ENCODE peak calls at places on chromosomes 12 and 14, in ten cellular contexts. B, D, N, O, R, Q, V, K, L and H are unnamed samples.

GRCh38 chr12:116979109-116979508 is 68.4 kb downstream of the FBXW8 start:
- DNase-seq in B (no peak), Q (no peak), N (no peak), K (no peak), D (no peak), V (no peak), R (no peak), O (no peak), L (no peak), H (no peak)

GRCh38 chr12:20885116-20885515 is 74.6 kb downstream of the SLCO1B3 start:
- DNase-seq in B (no peak), V (no peak), Q (no peak), K (no peak), D (no peak), R (no peak), O (no peak), L (no peak), N (no peak), H (no peak)

GRCh38 chr14:105448706-105449111 is 25.9 kb upstream of the CRIP2 start:
- DNase-seq in L (no peak), V (no peak), N (peak; percentile 65), K (peak; percentile 74), R (peak; percentile 47), Q (peak; percentile 90), D (peak; percentile 88), B (peak; percentile 21), O (peak; percentile 78), H (no peak)

GRCh38 chr14:31025335-31026075 is at the start of gene AP4S1:
- DNase-seq in Q (peak; percentile 93), N (peak; percentile 50), O (peak; percentile 36), B (no peak), L (no peak), R (peak; percentile 36), K (peak; percentile 37), D (peak; percentile 71), V (peak; percentile 78), H (no peak)

GRCh38 chr12:121968880-121969279 is 50.5 kb downstream of the CFAP251 start:
- DNase-seq in L (no peak), V (no peak), R (no peak), Q (peak; percentile 82), B (no peak), K (no peak), O (no peak), D (no peak), N (peak; percentile 44), H (no peak)

GRCh38 chr12:39461059-39461458 is 18.1 kb upstream of the KIF21A start:
- DNase-seq in O (no peak), R (no peak), K (no peak), Q (no peak), V (no peak), B (no peak), L (no peak), D (no peak), N (no peak), H (no peak)

GRCh38 chr12:51409846-51410245 is 14.8 kb upstream of the SLC4A8 start:
- DNase-seq in L (no peak), Q (no peak), N (no peak), B (no peak), K (no peak), D (peak; percentile 21), O (no peak), R (no peak), V (no peak), H (peak; percentile 37)

GRCh38 chr12:86917121-86917520 is 660.9 kb upstream of the MGAT4C start:
- DNase-seq in D (peak; percentile 72), L (no peak), K (no peak), O (no peak), V (no peak), B (peak; percentile 9), R (no peak), N (no peak), Q (no peak), H (no peak)

GRCh38 chr12:19933924-19934323 is 434.4 kb upstream of the PDE3A start:
- DNase-seq in D (no peak), R (no peak), V (no peak), B (no peak), L (no peak), K (no peak), O (no peak), Q (no peak), N (no peak), H (no peak)

GRCh38 chr14:37093364-37093763 is 79.0 kb downstream of the SLC25A21 start:
- DNase-seq in K (no peak), N (no peak), Q (no peak), D (no peak), L (no peak), O (no peak), R (no peak), B (no peak), V (no peak), H (no peak)

DNA sequence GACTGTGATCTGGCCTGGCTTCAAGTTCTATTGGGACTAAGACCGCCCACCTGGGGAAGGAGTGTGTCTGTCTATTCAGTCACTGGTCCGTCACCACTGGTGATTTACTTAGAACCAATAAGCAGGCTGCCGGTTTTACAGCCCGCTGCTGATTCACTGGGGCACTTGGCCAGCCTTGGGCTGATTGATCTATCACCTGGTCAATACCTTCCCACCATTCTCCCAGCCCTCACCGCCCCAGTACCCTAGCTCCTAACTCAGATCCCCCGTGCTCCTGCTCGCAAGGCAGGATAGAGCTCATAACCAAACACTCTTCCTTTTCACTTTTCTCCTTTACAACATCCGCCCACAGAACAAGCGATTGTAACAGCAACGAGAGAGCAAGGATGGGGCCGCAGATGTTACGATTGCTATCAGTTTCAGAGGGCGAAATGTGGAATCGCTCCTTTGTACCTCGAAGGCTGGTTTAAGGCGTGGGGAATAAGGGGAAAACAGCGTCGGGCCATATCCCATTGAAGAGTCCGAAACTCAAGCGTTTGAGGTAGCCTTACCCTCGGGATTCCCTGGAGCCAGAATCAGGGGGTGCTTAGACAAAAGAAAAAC is 672 bp downstream of the RDH11 start:
- DNase-seq in N (peak; percentile 92), K (peak; percentile 90), R (peak; percentile 90), V (peak; percentile 72), L (peak; percentile 95), Q (peak; percentile 83), B (peak; percentile 67), D (peak; percentile 93), O (peak; percentile 80), H (no peak)
- H3K4me1 ChIP-seq in N (peaks cover 18% of the 10 kb centered on the region), K (peaks cover 10% of the 10 kb centered on the region), R (peaks cover 10% of the 10 kb centered on the region), V (peaks cover 9% of the 10 kb centered on the region), L (peaks cover 6% of the 10 kb centered on the region), Q (peaks cover 22% of the 10 kb centered on the region), B (peaks cover 3% of the 10 kb centered on the region), D (peaks cover 12% of the 10 kb centered on the region), O (peaks cover 31% of the 10 kb centered on the region), H (peaks cover 18% of the 10 kb centered on the region)

DNA sequence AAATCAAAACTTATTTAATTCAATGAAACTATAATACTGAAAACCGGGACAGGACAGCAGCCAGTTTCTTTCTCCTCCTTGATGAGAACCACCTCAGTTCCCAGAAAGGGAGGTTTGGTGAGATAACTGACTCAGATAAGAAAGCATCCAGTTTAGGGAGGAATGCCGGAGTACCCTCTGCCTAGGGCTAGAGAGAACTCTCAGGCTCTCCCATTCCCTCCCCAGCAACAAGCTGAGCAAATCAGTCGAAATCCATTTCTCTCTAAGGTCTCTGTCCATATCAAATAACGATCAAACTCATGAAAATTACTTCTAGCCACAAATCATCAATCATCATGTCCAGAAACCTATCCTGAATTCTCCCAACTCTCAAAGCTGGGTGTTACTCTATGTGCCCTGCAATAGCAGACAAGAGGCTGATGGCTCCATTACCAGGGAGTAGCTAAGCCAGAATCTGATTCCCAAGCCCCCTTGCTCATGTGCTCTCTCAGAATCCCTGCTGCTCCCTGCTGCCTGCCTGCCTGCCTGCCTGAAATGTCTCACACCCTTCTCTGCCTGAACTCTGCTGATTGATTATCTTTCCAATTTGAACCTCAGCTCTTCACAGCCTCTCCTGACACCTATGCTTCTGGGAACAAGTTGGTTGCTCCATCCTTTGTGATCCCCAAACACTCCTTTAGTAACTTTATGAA is 49.4 kb downstream of the SLC25A47 start:
- DNase-seq in Q (no peak), V (no peak), N (no peak), R (no peak), B (no peak), O (no peak), L (no peak), D (no peak), K (peak; percentile 40), H (no peak)
- TF ChIP-seq POLR2AphosphoS5 in Q (no peak), V (no peak), N (no peak), R (no peak), B (no peak), O (no peak), L (no peak), D (no peak), K (no peak), H (no peak)

DNA sequence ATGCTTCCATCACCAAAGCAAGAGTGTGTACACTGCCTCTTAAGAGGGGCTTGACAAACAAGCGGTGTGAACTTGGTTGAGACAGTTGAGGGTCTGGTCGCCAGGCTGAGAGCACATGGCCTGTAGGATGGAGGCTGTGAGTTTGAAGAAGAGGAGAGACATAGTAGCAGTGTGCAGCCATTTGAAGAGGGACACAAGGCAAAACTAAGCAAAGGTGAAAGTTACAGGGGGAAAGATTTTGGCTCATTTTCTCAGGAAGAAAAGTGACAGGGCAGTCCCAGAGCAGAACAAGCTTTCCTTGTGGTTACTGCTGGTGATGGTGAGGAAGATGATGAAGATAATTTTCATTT is 11.3 kb upstream of the C12orf76 start:
- DNase-seq in N (no peak), Q (no peak), L (no peak), V (no peak), B (no peak), K (no peak), R (no peak), D (no peak), O (no peak), H (no peak)
- H3K27ac ChIP-seq in N (no peak overlapping the region), Q (no peak overlapping the region), L (no peak overlapping the region), V (no peak overlapping the region), B (no peak overlapping the region), K (no peak overlapping the region), R (no peak overlapping the region), D (no peak overlapping the region), O (no peak overlapping the region), H (no peak overlapping the region)

DNA sequence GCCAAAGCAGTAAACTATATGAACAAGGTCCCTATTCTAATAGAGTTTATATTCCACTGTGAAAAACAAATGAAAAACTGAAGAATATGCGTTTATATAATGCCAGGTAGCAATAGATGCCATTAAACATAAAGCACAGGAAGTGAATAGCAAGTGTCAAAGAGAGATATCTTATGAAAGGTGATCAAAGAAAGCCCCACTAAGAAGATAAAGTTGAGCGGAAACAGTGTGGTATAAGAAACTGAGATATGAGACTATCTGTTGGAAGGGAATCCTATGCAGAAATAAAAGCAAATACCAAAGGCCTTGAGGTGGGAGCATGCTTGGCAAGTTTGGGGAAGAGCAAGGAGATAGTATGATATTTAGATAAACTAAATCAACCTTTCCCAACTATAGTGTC is 123.1 kb upstream of the FAR2 start:
- DNase-seq in N (no peak), D (no peak), K (no peak), L (no peak), B (no peak), V (no peak), Q (no peak), R (no peak), O (no peak), H (no peak)
- H3K4me1 ChIP-seq in N (no peaks in the 10 kb centered on the region), D (no peaks in the 10 kb centered on the region), K (no peaks in the 10 kb centered on the region), L (no peaks in the 10 kb centered on the region), B (no peaks in the 10 kb centered on the region), V (no peaks in the 10 kb centered on the region), Q (no peaks in the 10 kb centered on the region), R (no peaks in the 10 kb centered on the region), O (no peaks in the 10 kb centered on the region), H (peaks cover 8% of the 10 kb centered on the region)

GRCh38 chr12:18123707-18124106 is 33.7 kb upstream of the RERGL start:
- DNase-seq in V (no peak), O (no peak), D (no peak), Q (no peak), R (no peak), L (no peak), N (no peak), K (no peak), B (no peak), H (no peak)
- TF ChIP-seq POLR2AphosphoS5 in V (no peak), O (no peak), D (no peak), Q (no peak), R (no peak), L (no peak), N (no peak), K (no peak), B (no peak), H (no peak)